ENCODE peak calls at places on chromosomes 11 and 22, in eight cellular contexts. N is mucosa of descending colon, U is omental fat pad, Y is psoas muscle, B is breast epithelium, S is AG10803, G is sigmoid colon, Z is endothelial cell. T is an unnamed sample.

GRCh38 chr11:78795862-78796261 is 221.2 kb upstream of the NARS2 start:
- DNase-seq in Z (no peak), Y (no peak), N (no peak), U (no peak), B (no peak), G (no peak), S (no peak), T (no peak)

GRCh38 chr11:78465169-78465942 is 47.7 kb upstream of the GAB2 start:
- DNase-seq in B (no peak), Y (no peak), U (no peak), N (peak; percentile 56), Z (no peak), G (no peak), S (no peak), T (no peak)

GRCh38 chr11:36577859-36578258 is 10.1 kb downstream of the RAG1 start:
- DNase-seq in N (no peak), S (peak; percentile 30), U (no peak), Y (no peak), G (no peak), Z (no peak), B (no peak), T (no peak)

GRCh38 chr11:35997908-35998307 is 54.0 kb downstream of the LDLRAD3 start:
- DNase-seq in N (no peak), G (no peak), U (no peak), B (no peak), Y (no peak), Z (no peak), S (no peak), T (no peak)

GRCh38 chr11:10680956-10681487 is 12.5 kb downstream of the IRAG1 start:
- DNase-seq in N (no peak), Z (no peak), G (no peak), S (no peak), B (no peak), U (no peak), Y (no peak), T (no peak)

GRCh38 chr11:70080763-70081162 is 2.6 kb downstream of the ANO1 start:
- DNase-seq in Z (no peak), N (no peak), Y (no peak), B (peak; percentile 71), S (no peak), U (no peak), G (no peak), T (no peak)

GRCh38 chr22:36151006-36151595 is 9.5 kb downstream of the APOL3 start:
- DNase-seq in G (peak; percentile 64), Y (no peak), S (no peak), U (no peak), Z (no peak), N (no peak), B (no peak), T (no peak)

GRCh38 chr22:44345872-44346271 is 33.1 kb upstream of the SHISAL1 start:
- DNase-seq in Y (no peak), B (no peak), G (no peak), N (no peak), U (no peak), Z (no peak), S (no peak), T (no peak)

GRCh38 chr11:2589538-2589934 is 110.3 kb downstream of the KCNQ1OT1 start:
- DNase-seq in B (no peak), G (no peak), Y (peak; percentile 5), S (no peak), N (no peak), U (no peak), Z (no peak), T (no peak)

GRCh38 chr11:103545551-103545950 is 436.3 kb downstream of the DYNC2H1 start:
- DNase-seq in Y (no peak), U (no peak), G (no peak), N (no peak), B (no peak), S (no peak), Z (no peak), T (no peak)

GRCh38 chr11:75872887-75873416 is 57.9 kb downstream of the UVRAG start:
- DNase-seq in G (no peak), Z (no peak), Y (no peak), N (no peak), B (no peak), U (no peak), S (no peak), T (no peak)

GRCh38 chr11:57321996-57322880 is 2.5 kb downstream of the TNKS1BP1 start:
- DNase-seq in N (peak; percentile 92), G (peak; percentile 97), S (peak; percentile 99), B (peak; percentile 89), Y (peak; percentile 89), U (peak; percentile 69), Z (peak; percentile 61), T (peak; percentile 42)

GRCh38 chr11:61345954-61346814 is 13.2 kb downstream of the TKFC start:
- DNase-seq in Z (no peak), U (no peak), B (no peak), N (no peak), G (no peak), S (no peak), Y (no peak), T (no peak)

GRCh38 chr22:36406721-36407120 is 19.0 kb upstream of the MYH9 start:
- DNase-seq in U (no peak), Z (no peak), S (no peak), G (no peak), Y (no peak), B (no peak), N (no peak), T (no peak)

GRCh38 chr11:12249590-12250260 is 127.6 kb upstream of the PARVA start:
- DNase-seq in Y (no peak), U (no peak), Z (no peak), B (peak; percentile 73), N (peak; percentile 79), S (no peak), G (peak; percentile 82), T (no peak)

GRCh38 chr22:45608763-45609180 is 62.9 kb upstream of the ATXN10 start:
- DNase-seq in Z (no peak), S (peak; percentile 85), G (no peak), N (no peak), B (no peak), Y (no peak), U (no peak), T (no peak)

GRCh38 chr22:30636226-30637077 is 871 bp downstream of the SLC35E4 start:
- DNase-seq in Y (peak; percentile 46), N (peak; percentile 70), B (no peak), G (no peak), Z (peak; percentile 9), S (peak; percentile 15), U (no peak), T (no peak)

GRCh38 chr11:131146817-131147490 is 223.5 kb upstream of the NTM start:
- DNase-seq in S (peak; percentile 35), B (no peak), G (no peak), Y (no peak), U (no peak), Z (no peak), N (no peak), T (no peak)

GRCh38 chr11:105960252-105961245 is 61.5 kb downstream of the MSANTD4 start:
- DNase-seq in Y (no peak), Z (no peak), G (no peak), B (no peak), N (no peak), S (no peak), U (no peak), T (peak; percentile 85)

GRCh38 chr11:3738241-3738640 is 59.1 kb downstream of the NUP98 start:
- DNase-seq in Z (no peak), Y (no peak), U (no peak), G (no peak), B (no peak), S (peak; percentile 90), N (no peak), T (no peak)

GRCh38 chr11:96466607-96467006 is 76.8 kb downstream of the JRKL start:
- DNase-seq in S (no peak), Y (no peak), N (no peak), Z (no peak), B (no peak), G (no peak), U (no peak), T (no peak)
- TF ChIP-seq CTCF in S (no peak), Y (no peak), N (no peak), Z (no peak), B (no peak), G (no peak), U (no peak), T (no peak)

DNA sequence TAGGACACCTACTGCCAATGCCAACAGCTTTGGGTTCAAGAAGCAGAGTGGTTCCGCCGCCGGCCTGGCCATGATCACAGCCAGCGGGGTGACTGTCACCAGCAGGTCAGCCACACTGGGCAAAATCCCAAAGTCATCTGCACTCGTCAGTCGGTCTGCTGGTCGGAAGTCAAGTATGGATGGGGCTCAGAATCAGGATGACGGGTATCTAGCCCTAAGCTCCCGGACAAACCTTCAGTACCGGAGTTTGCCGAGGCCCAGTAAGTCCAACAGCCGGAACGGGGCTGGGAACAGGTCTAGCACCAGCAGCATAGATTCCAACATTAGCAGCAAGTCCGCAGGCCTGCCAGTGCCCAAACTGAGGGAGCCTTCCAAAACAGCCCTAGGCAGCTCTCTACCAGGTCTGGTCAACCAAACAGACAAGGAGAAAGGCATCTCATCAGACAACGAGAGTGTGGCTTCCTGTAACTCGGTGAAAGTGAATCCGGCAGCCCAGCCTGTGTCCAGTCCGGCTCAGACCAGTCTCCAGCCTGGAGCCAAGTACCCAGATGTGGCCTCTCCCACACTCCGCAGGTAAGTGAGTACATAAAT is 115.1 kb downstream of the DBX1 start:
- DNase-seq in N (no peak), Y (no peak), U (no peak), B (peak; percentile 62), G (no peak), Z (no peak), S (no peak), T (no peak)
- TF ChIP-seq CTCF in N (no peak), Y (no peak), U (no peak), B (no peak), G (no peak), Z (no peak), S (no peak), T (no peak)

DNA sequence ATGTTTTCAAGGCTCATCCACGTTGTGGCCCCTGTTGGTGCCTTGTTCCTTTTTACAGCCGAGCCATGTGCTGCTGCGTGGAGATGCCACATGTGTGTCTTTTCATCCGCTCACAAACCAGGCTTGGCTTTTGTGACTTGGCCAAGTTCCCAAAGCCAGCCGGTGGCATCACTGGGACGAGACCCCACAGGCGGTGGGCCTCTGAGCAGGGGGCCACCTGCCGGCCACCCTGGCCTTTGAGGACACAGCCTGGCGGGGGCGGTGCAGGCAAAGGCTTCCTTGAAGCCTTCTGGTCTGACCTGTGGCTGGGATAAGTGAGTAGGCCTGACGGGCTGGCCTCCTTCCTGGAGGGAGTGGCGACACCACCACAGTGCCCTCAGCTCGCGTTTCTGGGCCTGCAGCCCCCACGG is 10.6 kb downstream of the GRK2 start:
- DNase-seq in B (no peak), S (peak; percentile 52), Z (no peak), G (peak; percentile 74), N (peak; percentile 86), Y (peak; percentile 63), U (no peak), T (peak; percentile 69)
- TF ChIP-seq CTCF in B (no peak), S (peak; percentile 32), Z (no peak), G (no peak), N (no peak), Y (peak; percentile 24), U (no peak), T (peak; percentile 40)

DNA sequence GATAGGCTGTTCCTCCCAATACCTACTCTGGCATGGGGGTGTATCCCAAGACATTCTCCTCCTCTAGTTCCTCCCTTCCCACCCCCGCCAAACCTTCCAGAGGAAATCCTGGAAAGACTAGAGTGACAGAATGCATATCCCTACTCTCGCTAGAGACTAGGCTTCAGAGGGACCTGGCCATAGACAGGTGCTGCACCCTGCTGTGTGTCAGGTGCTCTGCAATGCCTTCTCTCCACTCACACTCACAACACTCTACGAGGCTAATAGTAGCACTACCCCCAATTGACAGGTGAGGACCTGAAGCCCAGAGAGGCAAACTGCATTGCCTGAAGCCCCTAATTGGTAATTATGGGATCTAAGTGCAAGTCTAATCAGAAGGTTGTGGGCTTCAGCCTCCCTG is 46.2 kb upstream of the LMO1 start:
- DNase-seq in Y (no peak), S (no peak), G (peak; percentile 20), U (no peak), Z (no peak), B (peak; percentile 12), N (no peak), T (peak; percentile 79)
- TF ChIP-seq CTCF in Y (peak; percentile 44), S (no peak), G (no peak), U (no peak), Z (no peak), B (no peak), N (no peak), T (peak; percentile 93)